ENCODE peak calls at places on chromosomes 16 and 17, in five cellular contexts. One of them, this sample, is unnamed.

GRCh38 chr17:80480248-80480647 is 3.8 kb upstream of the NPTX1 start:
- DNase-seq in activated CD8-positive, alpha-beta memory T cell treated with anti-CD3 and anti-CD28 coated beads, Interleukin-2, amount 10 ng/mL, durations not matched to agents 7 days and 5 days: no peak
- DNase-seq in mucosa of gallbladder: no peak
- DNase-seq in dermis blood vessel endothelial cell: no peak
- DNase-seq in NCI-H1048: no peak
- DNase-seq in this sample: no peak

GRCh38 chr17:49910094-49910857 is 58.7 kb upstream of the DLX4 start:
- DNase-seq in activated CD8-positive, alpha-beta memory T cell treated with anti-CD3 and anti-CD28 coated beads, Interleukin-2, amount 10 ng/mL, durations not matched to agents 7 days and 5 days: no peak
- DNase-seq in mucosa of gallbladder: no peak
- DNase-seq in dermis blood vessel endothelial cell: peak; percentile 15
- DNase-seq in NCI-H1048: no peak
- DNase-seq in this sample: no peak

GRCh38 chr17:48139948-48140347 is 32.4 kb downstream of the SNX11 start:
- DNase-seq in activated CD8-positive, alpha-beta memory T cell treated with anti-CD3 and anti-CD28 coated beads, Interleukin-2, amount 10 ng/mL, durations not matched to agents 7 days and 5 days: no peak
- DNase-seq in mucosa of gallbladder: no peak
- DNase-seq in dermis blood vessel endothelial cell: peak; percentile 67
- DNase-seq in NCI-H1048: no peak
- DNase-seq in this sample: no peak

GRCh38 chr17:47733414-47734288 is 615 bp downstream of the TBX21 start:
- DNase-seq in activated CD8-positive, alpha-beta memory T cell treated with anti-CD3 and anti-CD28 coated beads, Interleukin-2, amount 10 ng/mL, durations not matched to agents 7 days and 5 days: peak; percentile 57
- DNase-seq in mucosa of gallbladder: no peak
- DNase-seq in dermis blood vessel endothelial cell: no peak
- DNase-seq in NCI-H1048: no peak
- DNase-seq in this sample: no peak

GRCh38 chr17:2230877-2231276 is 72.7 kb downstream of the SMG6 start:
- DNase-seq in activated CD8-positive, alpha-beta memory T cell treated with anti-CD3 and anti-CD28 coated beads, Interleukin-2, amount 10 ng/mL, durations not matched to agents 7 days and 5 days: no peak
- DNase-seq in mucosa of gallbladder: no peak
- DNase-seq in dermis blood vessel endothelial cell: no peak
- DNase-seq in NCI-H1048: no peak
- DNase-seq in this sample: no peak

GRCh38 chr16:53100889-53101288 is 46.1 kb downstream of the CHD9 start:
- DNase-seq in activated CD8-positive, alpha-beta memory T cell treated with anti-CD3 and anti-CD28 coated beads, Interleukin-2, amount 10 ng/mL, durations not matched to agents 7 days and 5 days: no peak
- DNase-seq in mucosa of gallbladder: no peak
- DNase-seq in dermis blood vessel endothelial cell: no peak
- DNase-seq in NCI-H1048: no peak
- DNase-seq in this sample: no peak

GRCh38 chr17:49230636-49231562 is at the start of gene PHOSPHO1:
- DNase-seq in activated CD8-positive, alpha-beta memory T cell treated with anti-CD3 and anti-CD28 coated beads, Interleukin-2, amount 10 ng/mL, durations not matched to agents 7 days and 5 days: peak; percentile 90
- DNase-seq in mucosa of gallbladder: peak; percentile 87
- DNase-seq in dermis blood vessel endothelial cell: peak; percentile 86
- DNase-seq in NCI-H1048: peak; percentile 14
- DNase-seq in this sample: peak; percentile 95

GRCh38 chr17:17126131-17127110 is 79.7 kb downstream of the PLD6 start:
- DNase-seq in activated CD8-positive, alpha-beta memory T cell treated with anti-CD3 and anti-CD28 coated beads, Interleukin-2, amount 10 ng/mL, durations not matched to agents 7 days and 5 days: peak; percentile 61
- DNase-seq in mucosa of gallbladder: no peak
- DNase-seq in dermis blood vessel endothelial cell: no peak
- DNase-seq in NCI-H1048: no peak
- DNase-seq in this sample: no peak

GRCh38 chr17:41519501-41520224 is 973 bp upstream of the KRT15 start:
- DNase-seq in activated CD8-positive, alpha-beta memory T cell treated with anti-CD3 and anti-CD28 coated beads, Interleukin-2, amount 10 ng/mL, durations not matched to agents 7 days and 5 days: no peak
- DNase-seq in mucosa of gallbladder: peak; percentile 40
- DNase-seq in dermis blood vessel endothelial cell: no peak
- DNase-seq in NCI-H1048: no peak
- DNase-seq in this sample: no peak